ENCODE peak calls at places on chromosomes 12 and 14, in six cellular contexts. W is A673, X is psoas muscle, P is left lung, M is right lobe of liver, D is DND-41. B is an unnamed sample. For H3K4me1, the result is how much of the 10 kb centered on the place peaks cover.

GRCh38 chr12:122825773-122826724 is 9.2 kb upstream of the HIP1R start:
- DNase-seq in W (peak), X (no peak), P (no peak), M (no peak), D (no peak), B (no peak)

GRCh38 chr12:68792952-68793351 is 15.0 kb upstream of the MDM2 start:
- DNase-seq in W (peak), X (no peak), P (no peak), M (no peak), D (no peak), B (no peak)

GRCh38 chr14:39603942-39604341 is 171.7 kb upstream of the FBXO33 start:
- DNase-seq in W (no peak), X (no peak), P (no peak), M (no peak), D (no peak), B (no peak)

GRCh38 chr14:52974406-52974805 is 23.6 kb upstream of the FERMT2 start:
- DNase-seq in W (no peak), X (no peak), P (no peak), M (no peak), D (no peak), B (no peak)

GRCh38 chr12:62957233-62957953 is 22.4 kb upstream of the PPM1H start:
- DNase-seq in W (no peak), X (no peak), P (no peak), M (no peak), D (no peak), B (no peak)

GRCh38 chr12:15709524-15709923 is 79.7 kb downstream of the EPS8 start:
- DNase-seq in W (no peak), X (no peak), P (no peak), M (no peak), D (no peak), B (no peak)

GRCh38 chr14:69571879-69572633 is 2.6 kb downstream of the CCDC177 start:
- DNase-seq in W (peak), X (no peak), P (peak), M (peak), D (no peak), B (peak)

GRCh38 chr12:21129906-21130305 is 1.1 kb upstream of the SLCO1B1 start:
- DNase-seq in W (no peak), X (no peak), P (no peak), M (no peak), D (no peak), B (no peak)

GRCh38 chr14:87830443-87831096 is 162.4 kb downstream of the GALC start:
- DNase-seq in W (no peak), X (no peak), P (no peak), M (no peak), D (no peak), B (no peak)

GRCh38 chr12:40312982-40313576 is 88.3 kb downstream of the LRRK2 start:
- DNase-seq in W (peak), X (no peak), P (no peak), M (no peak), D (no peak), B (no peak)

GRCh38 chr12:22631863-22632463 is 7.0 kb downstream of the ETNK1 start:
- DNase-seq in W (peak), X (no peak), P (no peak), M (no peak), D (no peak), B (no peak)

GRCh38 chr14:25049127-25049558 is 804 bp downstream of the STXBP6 start:
- DNase-seq in W (no peak), X (peak), P (no peak), M (no peak), D (no peak), B (peak)
- H3K27ac ChIP-seq in W (no peak), X (peak), P (peak), M (no peak), D (no peak), B (peak)

GRCh38 chr14:59358774-59359173 is 106.4 kb downstream of the GPR135 start:
- DNase-seq in W (no peak), X (no peak), P (no peak), M (no peak), D (no peak), B (no peak)
- TF ChIP-seq CTCF in W (no peak), X (no peak), P (no peak), M (no peak), D (no peak), B (no peak)

DNA sequence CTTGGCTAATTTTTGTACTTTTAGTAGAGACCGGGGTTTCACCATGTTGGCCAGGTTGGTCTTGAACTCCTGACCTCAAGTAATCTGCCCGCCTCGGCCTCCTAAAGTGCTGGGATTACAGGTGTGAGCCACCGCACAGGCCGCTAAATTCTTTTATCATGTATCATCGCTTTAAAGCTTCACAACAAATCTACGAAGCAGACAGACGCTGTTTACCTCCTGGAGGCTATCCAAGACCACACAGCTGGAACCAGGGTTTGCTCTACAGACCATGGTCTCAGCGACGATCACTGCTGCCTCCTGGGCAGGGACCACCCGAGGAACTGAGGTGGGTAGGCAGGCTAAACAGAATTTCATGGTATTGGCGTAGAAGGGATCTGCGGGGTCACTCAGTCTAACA is 27.2 kb downstream of the KRT80 start:
- DNase-seq in W (no peak), X (no peak), P (peak), M (no peak), D (no peak), B (no peak)
- H3K4me1 ChIP-seq in W (under half), X (under half), P (under half), M (under half), D (under half), B (under half)

DNA sequence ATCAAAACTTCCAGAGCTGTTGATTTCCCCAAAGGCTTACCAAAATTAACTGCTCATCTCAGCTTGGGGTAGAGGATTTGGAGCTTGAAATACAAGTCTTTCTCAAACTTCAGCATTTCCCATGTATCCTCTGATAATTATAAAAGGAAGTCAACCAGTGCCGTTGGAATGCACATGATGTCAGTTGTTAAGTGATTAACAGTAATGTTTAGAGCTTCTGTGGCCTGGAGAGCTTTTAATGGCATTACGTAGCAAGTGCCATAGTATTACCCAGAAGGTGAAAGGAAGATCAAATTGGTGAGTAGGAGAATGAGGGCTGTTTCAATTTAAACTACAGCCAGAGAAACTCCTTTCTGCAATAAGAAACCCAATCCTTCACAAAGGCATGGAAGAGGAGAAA is 62.5 kb upstream of the PTPRR start:
- DNase-seq in W (peak), X (no peak), P (no peak), M (no peak), D (no peak), B (no peak)
- H3K27ac ChIP-seq in W (peak), X (no peak), P (no peak), M (no peak), D (no peak), B (no peak)

DNA sequence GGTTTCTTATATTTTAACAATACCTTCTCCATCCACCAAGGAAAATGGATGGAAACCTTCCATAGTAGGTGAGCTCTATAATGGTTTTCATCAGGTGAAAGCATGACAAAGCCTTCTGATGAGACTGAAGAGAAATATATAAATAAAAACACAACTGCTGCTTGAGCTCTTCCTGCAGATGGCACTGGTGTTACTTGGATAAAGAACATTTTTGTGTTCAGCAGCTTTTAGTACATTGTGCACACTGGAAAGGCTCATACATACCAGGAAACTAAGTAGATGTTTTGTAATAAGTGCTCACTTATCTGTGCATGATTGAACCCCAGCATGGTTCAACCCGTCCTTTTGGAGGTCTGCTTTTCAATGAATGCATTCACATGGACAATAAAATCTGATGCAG is 357.3 kb upstream of the MIS18BP1 start:
- DNase-seq in W (peak), X (no peak), P (no peak), M (no peak), D (no peak), B (no peak)
- TF ChIP-seq CTCF in W (peak), X (no peak), P (no peak), M (no peak), D (no peak), B (no peak)

GRCh38 chr12:50049254-50050118 is 7.9 kb upstream of the ASIC1 start:
- DNase-seq in W (no peak), X (no peak), P (no peak), M (no peak), D (no peak), B (no peak)
- H3K4me1 ChIP-seq in W (under half), X (under half), P (under half), M (under half), D (under half), B (under half)

GRCh38 chr12:6827982-6828670 is at the start of gene P3H3:
- DNase-seq in W (peak), X (no peak), P (no peak), M (peak), D (no peak), B (peak)

GRCh38 chr12:6825398-6826124 is 2.6 kb upstream of the P3H3 start:
- DNase-seq in W (peak), X (peak), P (peak), M (peak), D (peak), B (peak)

GRCh38 chr12:6826125-6826733 is 2.0 kb upstream of the P3H3 start:
- DNase-seq in W (no peak), X (no peak), P (no peak), M (no peak), D (no peak), B (no peak)

GRCh38 chr12:6827437-6827894 is 741 bp upstream of the P3H3 start:
- DNase-seq in W (peak), X (peak), P (peak), M (peak), D (peak), B (peak)

GRCh38 chr12:6826734-6827436 is 1.3 kb upstream of the P3H3 start:
- DNase-seq in W (no peak), X (no peak), P (no peak), M (no peak), D (no peak), B (no peak)
- H3K27ac ChIP-seq in W (peak), X (no peak), P (no peak), M (no peak), D (no peak), B (no peak)

GRCh38 chr12:58920102-58920955 is at the start of gene LRIG3:
- DNase-seq in W (peak), X (peak), P (peak), M (peak), D (no peak), B (peak)
- TF ChIP-seq CTCF in W (no peak), X (no peak), P (no peak), M (no peak), D (no peak), B (no peak)